ENCODE peak calls at places on chromosomes 12 and 14, in six cellular contexts. F, K, D, J, H and I are unnamed samples.

GRCh38 chr12:126204326-126204725 is 1139.1 kb downstream of the AACS start:
- DNase-seq in F (no peak), K (no peak), D (no peak), J (no peak), H (no peak), I (no peak)

GRCh38 chr14:67856806-67857205 is 37.2 kb downstream of the RAD51B start:
- DNase-seq in F (peak; percentile 59), K (no peak), D (no peak), J (no peak), H (no peak), I (no peak)

GRCh38 chr14:61690982-61691381 is 4.3 kb upstream of the HIF1A start:
- DNase-seq in F (no peak), K (no peak), D (no peak), J (no peak), H (no peak), I (no peak)

GRCh38 chr14:54564071-54564798 is 2.7 kb upstream of the SAMD4A start:
- DNase-seq in F (peak; percentile 86), K (peak; percentile 63), D (peak; percentile 33), J (peak; percentile 32), H (peak; percentile 48), I (peak; percentile 50)

GRCh38 chr14:27075503-27075902 is 477.7 kb upstream of the NOVA1 start:
- DNase-seq in F (no peak), K (no peak), D (no peak), J (no peak), H (no peak), I (no peak)

GRCh38 chr12:32921397-32921796 is 24.8 kb upstream of the PKP2 start:
- DNase-seq in F (peak; percentile 66), K (no peak), D (no peak), J (no peak), H (no peak), I (no peak)

GRCh38 chr12:98758331-98758730 is 113.2 kb downstream of the APAF1 start:
- DNase-seq in F (no peak), K (no peak), D (no peak), J (no peak), H (no peak), I (no peak)

GRCh38 chr14:62706217-62706616 is 339.0 kb downstream of the KCNH5 start:
- DNase-seq in F (peak; percentile 7), K (no peak), D (no peak), J (no peak), H (no peak), I (no peak)

GRCh38 chr12:66014818-66015217 is 115.7 kb downstream of the LLPH start:
- DNase-seq in F (peak; percentile 50), K (no peak), D (no peak), J (no peak), H (no peak), I (no peak)

GRCh38 chr14:83425138-83425537 is 1891.5 kb upstream of the SEL1L start:
- DNase-seq in F (peak; percentile 33), K (no peak), D (no peak), J (no peak), H (no peak), I (no peak)

GRCh38 chr14:56195727-56196126 is 77.5 kb downstream of the PELI2 start:
- DNase-seq in F (peak; percentile 61), K (no peak), D (no peak), J (no peak), H (no peak), I (peak; percentile 95)

GRCh38 chr14:101151226-101151929 is 247.9 kb upstream of the RTL1 start:
- DNase-seq in F (peak; percentile 90), K (peak; percentile 39), D (no peak), J (peak; percentile 28), H (no peak), I (no peak)

GRCh38 chr12:53484686-53485567 is 14.3 kb downstream of the MAP3K12 start:
- DNase-seq in F (peak; percentile 54), K (no peak), D (no peak), J (no peak), H (no peak), I (no peak)

GRCh38 chr14:22375321-22375930 is 213.6 kb downstream of the DAD1 start:
- DNase-seq in F (peak; percentile 87), K (peak; percentile 77), D (peak; percentile 21), J (peak; percentile 67), H (peak; percentile 71), I (peak; percentile 81)

GRCh38 chr12:5185435-5186069 is 141.9 kb downstream of the KCNA5 start:
- DNase-seq in F (no peak), K (no peak), D (no peak), J (no peak), H (no peak), I (no peak)

GRCh38 chr12:62263956-62264355 is 3.8 kb downstream of the USP15 start:
- DNase-seq in F (no peak), K (no peak), D (no peak), J (no peak), H (no peak), I (no peak)

GRCh38 chr12:12837025-12837872 is 24.1 kb downstream of the DDX47 start:
- DNase-seq in F (peak; percentile 91), K (peak; percentile 83), D (peak; percentile 66), J (peak; percentile 57), H (peak; percentile 83), I (peak; percentile 41)

GRCh38 chr12:108967869-108968540 is 52.9 kb downstream of the SVOP start:
- DNase-seq in F (peak; percentile 58), K (peak; percentile 86), D (no peak), J (peak; percentile 47), H (peak; percentile 38), I (peak; percentile 57)

GRCh38 chr14:67733609-67734008 is 31.9 kb downstream of the RDH12 start:
- DNase-seq in F (no peak), K (peak; percentile 17), D (no peak), J (peak; percentile 8), H (no peak), I (no peak)

GRCh38 chr14:77043984-77044485 is 15.5 kb upstream of the IRF2BPL start:
- DNase-seq in F (no peak), K (no peak), D (no peak), J (no peak), H (no peak), I (no peak)

GRCh38 chr14:56555921-56556570 is 23.6 kb upstream of the TMEM260 start:
- DNase-seq in F (peak; percentile 86), K (peak; percentile 79), D (peak; percentile 11), J (peak; percentile 55), H (peak; percentile 54), I (peak; percentile 31)

GRCh38 chr14:103194256-103195045 is 71.2 kb downstream of the TNFAIP2 start:
- DNase-seq in F (peak; percentile 61), K (no peak), D (no peak), J (no peak), H (no peak), I (no peak)

GRCh38 chr12:129337413-129337812 is 484.1 kb downstream of the GLT1D1 start:
- DNase-seq in F (no peak), K (no peak), D (no peak), J (no peak), H (no peak), I (no peak)

GRCh38 chr14:56996721-56997399 is 186.6 kb upstream of the OTX2 start:
- DNase-seq in F (peak; percentile 96), K (no peak), D (no peak), J (no peak), H (peak; percentile 5), I (no peak)

GRCh38 chr12:103841690-103842584 is 903 bp upstream of the NT5DC3 start:
- DNase-seq in F (peak; percentile 100), K (peak; percentile 85), D (no peak), J (no peak), H (peak; percentile 59), I (no peak)

GRCh38 chr12:32181498-32182175 is 75.0 kb downstream of the BICD1 start:
- DNase-seq in F (no peak), K (no peak), D (peak; percentile 58), J (no peak), H (peak; percentile 12), I (no peak)

GRCh38 chr14:95609398-95609990 is 74.6 kb downstream of the GLRX5 start:
- DNase-seq in F (peak; percentile 56), K (peak; percentile 89), D (peak; percentile 63), J (peak; percentile 82), H (peak; percentile 76), I (peak; percentile 81)

GRCh38 chr14:31360919-31361662 is 59.3 kb downstream of the HEATR5A start:
- DNase-seq in F (peak; percentile 75), K (no peak), D (no peak), J (no peak), H (no peak), I (no peak)

GRCh38 chr12:121925361-121925725 is 7.0 kb downstream of the CFAP251 start:
- DNase-seq in F (no peak), K (no peak), D (no peak), J (no peak), H (no peak), I (no peak)

GRCh38 chr12:124500232-124501079 is 67.0 kb downstream of the NCOR2 start:
- DNase-seq in F (peak; percentile 23), K (peak; percentile 95), D (no peak), J (peak; percentile 76), H (peak; percentile 77), I (no peak)
- TF ChIP-seq EZH2phosphoT487 in F (no peak), K (no peak), D (no peak), J (no peak), H (no peak), I (no peak)

GRCh38 chr14:99535908-99536778 is 54.9 kb downstream of the CCNK start:
- DNase-seq in F (no peak), K (no peak), D (no peak), J (no peak), H (no peak), I (no peak)

GRCh38 chr14:99535448-99535847 is 54.2 kb downstream of the CCNK start:
- DNase-seq in F (no peak), K (no peak), D (no peak), J (no peak), H (no peak), I (no peak)

GRCh38 chr14:99532310-99532709 is 51.1 kb downstream of the CCNK start:
- DNase-seq in F (no peak), K (no peak), D (no peak), J (no peak), H (no peak), I (no peak)

GRCh38 chr14:99534863-99535262 is 53.7 kb downstream of the CCNK start:
- DNase-seq in F (no peak), K (no peak), D (no peak), J (peak; percentile 71), H (no peak), I (no peak)

GRCh38 chr14:99534333-99534732 is 53.1 kb downstream of the CCNK start:
- DNase-seq in F (no peak), K (no peak), D (no peak), J (peak; percentile 72), H (no peak), I (no peak)
- H4K20me1 ChIP-seq in F (peaks cover 11% of the 10 kb centered on the region), K (no peaks in the 10 kb centered on the region), D (no peaks in the 10 kb centered on the region), J (peaks cover 75% of the 10 kb centered on the region), H (peaks cover 6% of the 10 kb centered on the region), I (no peaks in the 10 kb centered on the region)

GRCh38 chr14:105331575-105332351 is 17.2 kb downstream of the PACS2 start:
- DNase-seq in F (no peak), K (no peak), D (no peak), J (no peak), H (no peak), I (no peak)
- H2AFZ ChIP-seq in F (no peak overlapping the region), K (no peak overlapping the region), D (no peak overlapping the region), J (no peak overlapping the region), H (no peak overlapping the region), I (no peak overlapping the region)

GRCh38 chr12:60529723-60530122 is 933.9 kb downstream of the SLC16A7 start:
- DNase-seq in F (no peak), K (no peak), D (no peak), J (no peak), H (no peak), I (no peak)

GRCh38 chr12:60539592-60539991 is 943.8 kb downstream of the SLC16A7 start:
- DNase-seq in F (no peak), K (no peak), D (no peak), J (no peak), H (no peak), I (no peak)

GRCh38 chr12:60535363-60535762 is 939.5 kb downstream of the SLC16A7 start:
- DNase-seq in F (no peak), K (no peak), D (no peak), J (no peak), H (no peak), I (no peak)
- TF ChIP-seq EZH2phosphoT487 in F (no peak), K (no peak), D (no peak), J (no peak), H (no peak), I (no peak)